ENCODE peak calls at places on chromosome 17, in eight cellular contexts. Z is LoVo, G is right cardiac atrium, T is NCI-H1694 treated with DMSO at 0.1 percent for 48 hours, I is fibroblast of lung, B is neural progenitor cell, J is skeletal muscle cell, V is endothelial cell. D is an unnamed sample.

GRCh38 chr17:45131616-45132301 is 556 bp downstream of the PLCD3 start:
- DNase-seq in Z (no peak), G (peak), T (no peak), I (no peak), B (peak), J (no peak), V (peak), D (peak)

GRCh38 chr17:66514227-66514806 is 211.9 kb downstream of the PRKCA start:
- DNase-seq in Z (no peak), G (no peak), T (no peak), I (peak), B (no peak), J (no peak), V (no peak), D (no peak)

GRCh38 chr17:8015957-8016631 is 13.7 kb downstream of the GUCY2D start:
- DNase-seq in Z (no peak), G (peak), T (no peak), I (no peak), B (peak), J (no peak), V (peak), D (no peak)

GRCh38 chr17:9811537-9811936 is 10.3 kb downstream of the GSG1L2 start:
- DNase-seq in Z (no peak), G (no peak), T (no peak), I (no peak), B (no peak), J (no peak), V (no peak), D (no peak)

GRCh38 chr17:61205406-61205805 is 194.2 kb upstream of the TBX2 start:
- DNase-seq in Z (no peak), G (no peak), T (no peak), I (no peak), B (no peak), J (no peak), V (no peak), D (no peak)

GRCh38 chr17:1231456-1231855 is 38.8 kb upstream of the BHLHA9 start:
- DNase-seq in Z (no peak), G (peak), T (no peak), I (no peak), B (no peak), J (no peak), V (no peak), D (peak)

GRCh38 chr17:36768355-36768754 is 167.0 kb downstream of the MRM1 start:
- DNase-seq in Z (no peak), G (no peak), T (no peak), I (no peak), B (no peak), J (no peak), V (no peak), D (no peak)

GRCh38 chr17:74512041-74512440 is 19.2 kb downstream of the CD300LB start:
- DNase-seq in Z (no peak), G (peak), T (no peak), I (peak), B (no peak), J (no peak), V (no peak), D (peak)

GRCh38 chr17:31493656-31494155 is 102.2 kb downstream of the RAB11FIP4 start:
- DNase-seq in Z (no peak), G (no peak), T (no peak), I (no peak), B (no peak), J (no peak), V (no peak), D (no peak)

GRCh38 chr17:13597723-13598347 is 3.9 kb downstream of the HS3ST3A1 start:
- DNase-seq in Z (peak), G (no peak), T (no peak), I (peak), B (peak), J (no peak), V (peak), D (no peak)

GRCh38 chr17:81509048-81509686 is 3.4 kb downstream of the ACTG1 start:
- DNase-seq in Z (peak), G (peak), T (no peak), I (peak), B (no peak), J (no peak), V (no peak), D (no peak)

GRCh38 chr17:57442914-57443571 is 186.7 kb downstream of the MSI2 start:
- DNase-seq in Z (no peak), G (peak), T (peak), I (peak), B (no peak), J (no peak), V (no peak), D (peak)

GRCh38 chr17:71085238-71086033 is 916.1 kb downstream of the KCNJ2 start:
- DNase-seq in Z (peak), G (no peak), T (no peak), I (peak), B (peak), J (no peak), V (peak), D (no peak)

GRCh38 chr17:17134952-17135340 is 71.2 kb downstream of the PLD6 start:
- DNase-seq in Z (no peak), G (peak), T (peak), I (no peak), B (no peak), J (no peak), V (no peak), D (no peak)

GRCh38 chr17:39069114-39069756 is 82.2 kb downstream of the PLXDC1 start:
- DNase-seq in Z (peak), G (no peak), T (peak), I (peak), B (peak), J (no peak), V (peak), D (no peak)

GRCh38 chr17:69672924-69673323 is 258.4 kb downstream of the MAP2K6 start:
- DNase-seq in Z (no peak), G (no peak), T (no peak), I (peak), B (no peak), J (peak), V (no peak), D (no peak)

GRCh38 chr17:57803026-57803425 is 46.8 kb downstream of the MRPS23 start:
- DNase-seq in Z (no peak), G (no peak), T (no peak), I (no peak), B (peak), J (no peak), V (no peak), D (no peak)

GRCh38 chr17:38577244-38577643 is 28.5 kb downstream of the SRCIN1 start:
- DNase-seq in Z (no peak), G (peak), T (no peak), I (no peak), B (no peak), J (no peak), V (no peak), D (no peak)

GRCh38 chr17:57567278-57567677 is 177.8 kb downstream of the CCDC182 start:
- DNase-seq in Z (no peak), G (no peak), T (peak), I (no peak), B (no peak), J (no peak), V (no peak), D (peak)

GRCh38 chr17:20086416-20087074 is 77.4 kb downstream of the SPECC1 start:
- DNase-seq in Z (no peak), G (no peak), T (no peak), I (no peak), B (no peak), J (no peak), V (peak), D (no peak)

GRCh38 chr17:39678340-39679116 is 9.3 kb downstream of the PGAP3 start:
- DNase-seq in Z (peak), G (peak), T (no peak), I (no peak), B (no peak), J (no peak), V (no peak), D (no peak)

GRCh38 chr17:4536259-4536741 is 18.9 kb downstream of the MYBBP1A start:
- DNase-seq in Z (no peak), G (peak), T (no peak), I (no peak), B (peak), J (no peak), V (no peak), D (no peak)

GRCh38 chr17:27980035-27980434 is 62.4 kb upstream of the NLK start:
- DNase-seq in Z (no peak), G (no peak), T (no peak), I (no peak), B (no peak), J (peak), V (no peak), D (no peak)

GRCh38 chr17:19284005-19284959 is 47.1 kb downstream of the EPN2 start:
- DNase-seq in Z (no peak), G (no peak), T (no peak), I (no peak), B (no peak), J (no peak), V (no peak), D (no peak)

GRCh38 chr17:8649157-8650118 is 18.9 kb upstream of the MYH10 start:
- DNase-seq in Z (no peak), G (no peak), T (no peak), I (peak), B (no peak), J (peak), V (no peak), D (no peak)

GRCh38 chr17:78478757-78479297 is 98.4 kb downstream of the DNAH17 start:
- DNase-seq in Z (no peak), G (no peak), T (no peak), I (no peak), B (no peak), J (no peak), V (no peak), D (no peak)

GRCh38 chr17:82177761-82178498 is 34.7 kb downstream of the CCDC57 start:
- DNase-seq in Z (no peak), G (no peak), T (no peak), I (no peak), B (no peak), J (no peak), V (no peak), D (no peak)

D was measured in left ventricle myocardium inferior.